ENCODE peak calls at places on chromosomes 12 and 14, in eight cellular contexts. R, W, G, J, C, M, F and X are unnamed samples.

GRCh38 chr12:130628304-130628703 is 87.8 kb downstream of the RIMBP2 start:
- DNase-seq in R (no peak), J (no peak), F (no peak), M (no peak), G (no peak), C (no peak), W (no peak), X (no peak)

GRCh38 chr14:89004195-89004594 is 179.7 kb downstream of the TTC8 start:
- DNase-seq in J (no peak), C (no peak), W (no peak), G (no peak), F (no peak), M (no peak), R (no peak), X (no peak)

GRCh38 chr14:79080040-79080439 is 909.9 kb downstream of the NRXN3 start:
- DNase-seq in G (no peak), R (no peak), M (no peak), C (no peak), J (no peak), W (no peak), F (no peak), X (no peak)

GRCh38 chr12:68786929-68787328 is 21.0 kb upstream of the MDM2 start:
- DNase-seq in W (no peak), M (no peak), G (no peak), F (peak; percentile 32), J (no peak), C (no peak), R (no peak), X (no peak)

GRCh38 chr12:131147894-131148293 is 194.2 kb downstream of the ADGRD1 start:
- DNase-seq in J (no peak), W (no peak), G (no peak), C (no peak), M (no peak), R (no peak), F (no peak), X (no peak)

GRCh38 chr14:64763089-64763782 is 59.0 kb downstream of the PLEKHG3 start:
- DNase-seq in W (no peak), R (no peak), F (no peak), C (no peak), J (no peak), G (no peak), M (no peak), X (no peak)

GRCh38 chr14:50012644-50013043 is 103.7 kb downstream of the VCPKMT start:
- DNase-seq in W (no peak), M (no peak), R (no peak), J (no peak), G (no peak), F (no peak), C (no peak), X (no peak)

GRCh38 chr12:124777399-124778372 is 86.0 kb downstream of the SCARB1 start:
- DNase-seq in F (no peak), M (no peak), W (no peak), C (peak; percentile 69), G (no peak), J (peak; percentile 59), R (no peak), X (no peak)

GRCh38 chr12:89650239-89650638 is 58.4 kb downstream of the ATP2B1 start:
- DNase-seq in C (no peak), G (no peak), R (no peak), M (no peak), F (no peak), J (no peak), W (no peak), X (no peak)

GRCh38 chr12:4440187-4440941 is 5.3 kb downstream of the FGF6 start:
- DNase-seq in J (no peak), W (no peak), F (no peak), G (no peak), M (no peak), R (no peak), C (no peak), X (peak; percentile 78)

GRCh38 chr14:100540141-100540925 is 46.9 kb downstream of the BEGAIN start:
- DNase-seq in F (peak; percentile 57), W (peak; percentile 59), C (no peak), J (no peak), M (no peak), G (no peak), R (peak; percentile 85), X (no peak)

GRCh38 chr12:93777249-93777648 is 100.1 kb downstream of the CRADD start:
- DNase-seq in R (no peak), W (no peak), J (no peak), M (no peak), F (no peak), G (no peak), C (peak; percentile 42), X (no peak)

GRCh38 chr12:47858511-47859266 is 39.0 kb upstream of the HDAC7 start:
- DNase-seq in R (no peak), C (no peak), W (no peak), J (no peak), M (no peak), G (no peak), F (no peak), X (no peak)

GRCh38 chr14:32513571-32514009 is 184.5 kb downstream of the AKAP6 start:
- DNase-seq in M (no peak), J (no peak), R (no peak), F (no peak), G (no peak), W (no peak), C (no peak), X (no peak)

GRCh38 chr12:108850854-108851573 is 6.4 kb downstream of the SSH1 start:
- DNase-seq in F (peak; percentile 76), M (no peak), W (peak; percentile 89), C (no peak), R (peak; percentile 85), G (no peak), J (no peak), X (no peak)

GRCh38 chr12:21026302-21026701 is 104.7 kb upstream of the SLCO1B1 start:
- DNase-seq in C (no peak), F (no peak), R (no peak), M (no peak), J (no peak), G (no peak), W (peak; percentile 15), X (no peak)

GRCh38 chr12:26696613-26697092 is 136.3 kb downstream of the ITPR2 start:
- DNase-seq in C (no peak), R (no peak), F (peak; percentile 22), W (no peak), M (no peak), J (no peak), G (no peak), X (no peak)

GRCh38 chr14:34424488-34424887 is 37.6 kb downstream of the SPTSSA start:
- DNase-seq in G (no peak), J (no peak), R (no peak), F (no peak), C (no peak), M (no peak), W (no peak), X (no peak)
- TF ChIP-seq EP300 in G (no peak), J (no peak), R (no peak), F (no peak), C (no peak), M (no peak), W (no peak), X (no peak)

GRCh38 chr12:49105504-49106120 is 5.0 kb downstream of the LMBR1L start:
- DNase-seq in F (no peak), W (no peak), M (no peak), R (no peak), C (no peak), J (no peak), G (no peak), X (no peak)
- TF ChIP-seq EP300 in F (no peak), W (no peak), M (no peak), R (no peak), C (no peak), J (no peak), G (no peak), X (no peak)

DNA sequence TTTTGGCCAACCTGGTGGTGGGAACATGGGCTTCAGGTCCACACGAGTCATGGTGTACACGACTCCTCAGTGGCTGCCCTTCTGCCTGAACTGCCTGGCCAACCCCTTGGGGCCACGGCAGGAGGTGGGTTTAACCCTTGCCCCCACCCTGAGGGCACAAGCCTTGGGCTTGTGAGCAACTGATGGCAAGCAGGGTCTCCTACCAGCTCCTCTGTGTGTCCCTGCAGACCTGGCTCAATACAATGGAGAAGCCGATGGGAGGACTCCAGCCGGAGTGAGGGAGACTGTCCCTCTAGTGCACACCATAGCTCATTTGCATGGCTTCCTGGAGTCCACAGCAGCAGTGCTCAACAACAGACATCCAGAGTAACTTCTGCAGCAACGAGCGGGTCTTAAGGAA is 28.0 kb downstream of the JAG2 start:
- DNase-seq in R (no peak), F (no peak), W (no peak), C (no peak), M (no peak), G (no peak), J (no peak), X (no peak)
- TF ChIP-seq EP300 in R (no peak), F (no peak), W (no peak), C (no peak), M (no peak), G (no peak), J (no peak), X (no peak)

GRCh38 chr12:132527186-132527882 is 37.4 kb downstream of the FBRSL1 start:
- DNase-seq in F (no peak), M (no peak), G (no peak), W (no peak), J (no peak), R (no peak), C (no peak), X (no peak)

GRCh38 chr12:132529156-132529839 is 39.3 kb downstream of the FBRSL1 start:
- DNase-seq in R (no peak), C (no peak), J (no peak), M (no peak), G (no peak), W (no peak), F (no peak), X (no peak)

GRCh38 chr12:132525833-132526455 is 36.0 kb downstream of the FBRSL1 start:
- DNase-seq in G (no peak), W (no peak), R (no peak), J (no peak), M (no peak), C (no peak), F (no peak), X (no peak)

GRCh38 chr12:132528564-132529106 is 38.7 kb downstream of the FBRSL1 start:
- DNase-seq in G (no peak), M (no peak), C (no peak), R (no peak), F (no peak), W (no peak), J (no peak), X (no peak)

DNA sequence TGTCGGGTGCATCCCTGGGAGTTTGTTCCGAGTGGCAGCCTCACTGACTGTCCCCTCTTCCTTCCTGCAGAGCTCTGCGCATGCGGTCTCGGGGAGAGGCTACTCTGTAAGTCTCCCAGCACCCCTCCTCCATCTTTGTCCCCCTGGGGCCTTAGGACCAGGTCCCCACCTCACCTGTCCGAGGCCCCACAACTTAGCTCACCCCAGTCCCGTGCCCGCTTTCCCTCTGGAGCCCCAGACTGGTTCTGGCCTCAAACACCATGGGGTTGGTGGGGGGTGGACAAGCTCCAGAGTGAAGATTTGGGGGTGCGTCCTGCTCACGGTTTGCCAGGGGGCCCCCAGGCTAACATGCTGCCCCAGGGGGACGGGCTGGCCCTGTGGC is 37.9 kb downstream of the FBRSL1 start:
- DNase-seq in G (no peak), F (no peak), M (no peak), C (no peak), R (no peak), J (no peak), W (no peak), X (no peak)
- TF ChIP-seq EP300 in G (no peak), F (no peak), M (no peak), C (no peak), R (no peak), J (no peak), W (no peak), X (no peak)